ENCODE peak calls at places on chromosomes 7 and 10, in nine cellular contexts. A, Q, N, U, R, O, X, P and J are unnamed samples.
A peak's percentile ranks its signal among the peaks of the same experiment; 100 is the strongest.

GRCh38 chr7:85529831-85530230 is 343.0 kb upstream of the SEMA3D start:
- DNase-seq in P (no peak), R (no peak), Q (no peak), A (no peak), O (no peak), U (no peak), X (no peak), N (peak; percentile 12), J (no peak)

GRCh38 chr7:33748793-33749192 is 156.5 kb upstream of the BMPER start:
- DNase-seq in R (no peak), X (peak; percentile 33), P (no peak), N (peak; percentile 61), U (no peak), O (no peak), A (no peak), Q (no peak), J (no peak)

GRCh38 chr10:3482200-3482993 is 302.6 kb downstream of the KLF6 start:
- DNase-seq in R (peak; percentile 31), Q (peak; percentile 17), O (no peak), U (no peak), X (no peak), A (peak; percentile 88), P (peak; percentile 72), N (peak; percentile 93), J (peak; percentile 44)

GRCh38 chr7:122316467-122317394 is 12.2 kb upstream of the FEZF1 start:
- DNase-seq in A (no peak), N (no peak), R (no peak), U (no peak), Q (no peak), P (no peak), X (no peak), O (no peak), J (no peak)

GRCh38 chr10:116654816-116655215 is 34.1 kb downstream of the PNLIPRP2 start:
- DNase-seq in P (no peak), X (no peak), R (no peak), O (no peak), U (no peak), Q (no peak), N (no peak), A (no peak), J (peak; percentile 20)

GRCh38 chr10:117784776-117785175 is 242.2 kb downstream of the EMX2 start:
- DNase-seq in U (no peak), P (no peak), R (no peak), Q (no peak), A (no peak), O (no peak), X (no peak), N (no peak), J (no peak)

GRCh38 chr7:96739609-96740008 is 30.0 kb upstream of the SEM1 start:
- DNase-seq in X (no peak), Q (no peak), O (no peak), P (no peak), A (no peak), N (no peak), U (no peak), R (no peak), J (no peak)

GRCh38 chr10:78062296-78062695 is 28.6 kb downstream of the RPS24 start:
- DNase-seq in N (no peak), R (no peak), Q (no peak), U (no peak), P (no peak), O (no peak), A (no peak), X (no peak), J (no peak)

GRCh38 chr7:142865766-142866165 is 10.9 kb downstream of the EPHB6 start:
- DNase-seq in U (no peak), O (no peak), X (no peak), P (no peak), A (no peak), Q (no peak), R (no peak), N (no peak), J (no peak)

GRCh38 chr7:42244828-42245227 is 7.8 kb upstream of the GLI3 start:
- DNase-seq in P (no peak), O (no peak), N (peak; percentile 74), A (no peak), R (no peak), U (no peak), X (no peak), Q (no peak), J (no peak)

GRCh38 chr7:105013818-105014724 is at the start of gene KMT2E:
- DNase-seq in A (peak; percentile 69), X (peak; percentile 91), U (peak; percentile 68), O (peak; percentile 83), R (peak; percentile 94), N (peak; percentile 80), Q (peak; percentile 89), P (peak; percentile 92), J (peak; percentile 85)

GRCh38 chr7:102073931-102074880 is 212.5 kb upstream of the SH2B2 start:
- DNase-seq in O (no peak), P (no peak), R (no peak), U (no peak), A (no peak), X (no peak), N (no peak), Q (no peak), J (no peak)

GRCh38 chr10:77405771-77406241 is 231.8 kb downstream of the KCNMA1 start:
- DNase-seq in Q (peak; percentile 56), U (peak; percentile 46), N (peak; percentile 90), A (no peak), R (peak; percentile 31), X (peak; percentile 40), O (no peak), P (peak; percentile 78), J (peak; percentile 86)

GRCh38 chr10:111128331-111129167 is 51.7 kb downstream of the ADRA2A start:
- DNase-seq in R (no peak), A (no peak), U (no peak), O (no peak), P (no peak), X (no peak), Q (no peak), N (peak; percentile 85), J (peak; percentile 59)

GRCh38 chr10:77715081-77715480 is 77.5 kb upstream of the KCNMA1 start:
- DNase-seq in X (no peak), A (no peak), P (peak; percentile 14), O (no peak), R (peak; percentile 28), U (no peak), N (peak; percentile 30), Q (peak; percentile 10), J (peak; percentile 54)

GRCh38 chr10:74156919-74157289 is 5.9 kb downstream of the ADK start:
- DNase-seq in R (no peak), A (no peak), Q (no peak), X (peak; percentile 43), O (no peak), N (no peak), U (no peak), P (peak; percentile 24), J (peak; percentile 50)

GRCh38 chr10:95415631-95416031 is 124.8 kb upstream of the PDLIM1 start:
- DNase-seq in A (no peak), U (no peak), Q (no peak), N (no peak), O (no peak), R (no peak), P (no peak), X (peak; percentile 48), J (no peak)

GRCh38 chr10:79313320-79313719 is 33.9 kb upstream of the PPIF start:
- DNase-seq in O (no peak), X (no peak), A (no peak), P (no peak), N (no peak), Q (no peak), U (no peak), R (no peak), J (no peak)

GRCh38 chr7:131606346-131607290 is 50.2 kb upstream of the PODXL start:
- DNase-seq in U (no peak), P (peak; percentile 57), O (peak; percentile 42), Q (peak; percentile 44), A (no peak), N (peak; percentile 76), R (no peak), X (no peak), J (no peak)

GRCh38 chr10:15784237-15784636 is 64.5 kb upstream of the ITGA8 start:
- DNase-seq in U (no peak), Q (no peak), N (no peak), O (no peak), P (no peak), R (no peak), X (no peak), A (no peak), J (no peak)

GRCh38 chr10:133457100-133457841 is 3.5 kb downstream of the SCART1 start:
- DNase-seq in P (no peak), A (no peak), N (no peak), O (no peak), U (no peak), X (no peak), R (no peak), Q (no peak), J (no peak)

GRCh38 chr7:152344253-152344652 is 91.5 kb downstream of the KMT2C start:
- DNase-seq in Q (no peak), U (no peak), X (no peak), N (peak; percentile 13), R (no peak), A (no peak), O (no peak), P (no peak), J (no peak)

GRCh38 chr7:132464740-132465139 is 111.5 kb downstream of the PLXNA4 start:
- DNase-seq in O (no peak), X (peak; percentile 66), A (no peak), N (peak; percentile 94), Q (no peak), U (no peak), P (peak; percentile 26), R (no peak), J (no peak)

GRCh38 chr7:39432807-39433416 is 133.3 kb upstream of the YAE1 start:
- DNase-seq in Q (no peak), A (no peak), P (no peak), X (no peak), R (no peak), U (no peak), O (no peak), N (no peak), J (no peak)

GRCh38 chr10:85542936-85543730 is 823.5 kb downstream of the GRID1 start:
- DNase-seq in Q (no peak), U (no peak), O (no peak), A (no peak), P (no peak), N (no peak), R (no peak), X (no peak), J (no peak)

GRCh38 chr7:55568613-55569268 is 3.6 kb downstream of the VOPP1 start:
- DNase-seq in U (no peak), X (no peak), P (no peak), Q (no peak), N (peak; percentile 38), A (no peak), O (no peak), R (no peak), J (no peak)

GRCh38 chr7:141737118-141737835 is 881 bp upstream of the SSBP1 start:
- DNase-seq in P (no peak), R (no peak), N (peak; percentile 6), Q (no peak), X (no peak), A (no peak), O (no peak), U (no peak), J (peak; percentile 46)

GRCh38 chr7:33054261-33054964 is 8.2 kb downstream of the NT5C3A start:
- DNase-seq in P (no peak), O (no peak), Q (no peak), R (no peak), X (no peak), N (peak; percentile 65), A (no peak), U (no peak), J (peak; percentile 22)

GRCh38 chr7:27115161-27116018 is 12.9 kb upstream of the HOXA2 start:
- DNase-seq in N (peak; percentile 83), P (no peak), U (no peak), R (no peak), Q (no peak), O (no peak), A (no peak), X (no peak), J (no peak)

GRCh38 chr10:85280014-85280413 is 951.6 kb downstream of the CCSER2 start:
- DNase-seq in O (no peak), Q (no peak), P (peak; percentile 85), X (no peak), A (no peak), U (no peak), N (no peak), R (no peak), J (no peak)

GRCh38 chr10:92407305-92408016 is 116.5 kb downstream of the MARCHF5 start:
- DNase-seq in N (peak; percentile 57), Q (no peak), P (no peak), A (no peak), X (no peak), O (no peak), R (no peak), U (no peak), J (no peak)